ENCODE peak calls at places on chromosome 2, in nine cellular contexts. One of them, this sample, is unnamed.

GRCh38 chr2:165016772-165017411 is 61.6 kb upstream of the SLC38A11 start:
- DNase-seq in heart right ventricle: no peak
- DNase-seq in hepatocyte: peak; percentile 75
- DNase-seq in adrenal gland: peak; percentile 28
- DNase-seq in IMR-90: peak; percentile 65
- DNase-seq in A549: peak; percentile 28
- DNase-seq in naive thymus-derived CD4-positive, alpha-beta T cell: no peak
- DNase-seq in PC-9: peak; percentile 4
- DNase-seq in endodermal cell: peak; percentile 79
- DNase-seq in this sample: no peak

GRCh38 chr2:62145478-62146100 is 50.3 kb upstream of the B3GNT2 start:
- DNase-seq in IMR-90: no peak
- DNase-seq in A549: no peak
- DNase-seq in endodermal cell: no peak
- DNase-seq in naive thymus-derived CD4-positive, alpha-beta T cell: no peak
- DNase-seq in adrenal gland: no peak
- DNase-seq in hepatocyte: no peak
- DNase-seq in heart right ventricle: no peak
- DNase-seq in PC-9: no peak
- DNase-seq in this sample: no peak

GRCh38 chr2:174625031-174625430 is 27.4 kb upstream of the WIPF1 start:
- DNase-seq in naive thymus-derived CD4-positive, alpha-beta T cell: no peak
- DNase-seq in hepatocyte: no peak
- DNase-seq in A549: no peak
- DNase-seq in adrenal gland: no peak
- DNase-seq in endodermal cell: no peak
- DNase-seq in heart right ventricle: no peak
- DNase-seq in PC-9: no peak
- DNase-seq in IMR-90: no peak
- DNase-seq in this sample: no peak

GRCh38 chr2:67865871-67866386 is 196.9 kb downstream of the C1D start:
- DNase-seq in PC-9: no peak
- DNase-seq in hepatocyte: no peak
- DNase-seq in A549: no peak
- DNase-seq in adrenal gland: no peak
- DNase-seq in naive thymus-derived CD4-positive, alpha-beta T cell: no peak
- DNase-seq in endodermal cell: peak; percentile 61
- DNase-seq in heart right ventricle: no peak
- DNase-seq in IMR-90: no peak
- DNase-seq in this sample: no peak

GRCh38 chr2:133755515-133756311 is 187.4 kb upstream of the NCKAP5 start:
- DNase-seq in hepatocyte: peak; percentile 38
- DNase-seq in A549: no peak
- DNase-seq in endodermal cell: no peak
- DNase-seq in heart right ventricle: no peak
- DNase-seq in naive thymus-derived CD4-positive, alpha-beta T cell: no peak
- DNase-seq in IMR-90: peak; percentile 100
- DNase-seq in PC-9: no peak
- DNase-seq in adrenal gland: no peak
- DNase-seq in this sample: no peak

GRCh38 chr2:128442891-128443302 is 124.2 kb upstream of the HS6ST1 start:
- DNase-seq in A549: no peak
- DNase-seq in heart right ventricle: peak; percentile 42
- DNase-seq in endodermal cell: peak; percentile 75
- DNase-seq in hepatocyte: no peak
- DNase-seq in naive thymus-derived CD4-positive, alpha-beta T cell: no peak
- DNase-seq in PC-9: no peak
- DNase-seq in IMR-90: no peak
- DNase-seq in adrenal gland: no peak
- DNase-seq in this sample: no peak

GRCh38 chr2:46227022-46227421 is 70.2 kb upstream of the EPAS1 start:
- DNase-seq in heart right ventricle: no peak
- DNase-seq in PC-9: no peak
- DNase-seq in A549: no peak
- DNase-seq in adrenal gland: no peak
- DNase-seq in hepatocyte: no peak
- DNase-seq in IMR-90: no peak
- DNase-seq in naive thymus-derived CD4-positive, alpha-beta T cell: no peak
- DNase-seq in endodermal cell: no peak
- DNase-seq in this sample: no peak

GRCh38 chr2:134988994-134989605 is 58.1 kb downstream of the MAP3K19 start:
- DNase-seq in PC-9: no peak
- DNase-seq in A549: peak; percentile 18
- DNase-seq in adrenal gland: no peak
- DNase-seq in endodermal cell: no peak
- DNase-seq in heart right ventricle: no peak
- DNase-seq in naive thymus-derived CD4-positive, alpha-beta T cell: no peak
- DNase-seq in IMR-90: peak; percentile 50
- DNase-seq in hepatocyte: peak; percentile 39
- DNase-seq in this sample: no peak

GRCh38 chr2:239195318-239195871 is 205.4 kb downstream of the HDAC4 start:
- DNase-seq in A549: no peak
- DNase-seq in endodermal cell: peak; percentile 21
- DNase-seq in PC-9: no peak
- DNase-seq in heart right ventricle: no peak
- DNase-seq in IMR-90: no peak
- DNase-seq in naive thymus-derived CD4-positive, alpha-beta T cell: no peak
- DNase-seq in hepatocyte: no peak
- DNase-seq in adrenal gland: no peak
- DNase-seq in this sample: no peak

DNA sequence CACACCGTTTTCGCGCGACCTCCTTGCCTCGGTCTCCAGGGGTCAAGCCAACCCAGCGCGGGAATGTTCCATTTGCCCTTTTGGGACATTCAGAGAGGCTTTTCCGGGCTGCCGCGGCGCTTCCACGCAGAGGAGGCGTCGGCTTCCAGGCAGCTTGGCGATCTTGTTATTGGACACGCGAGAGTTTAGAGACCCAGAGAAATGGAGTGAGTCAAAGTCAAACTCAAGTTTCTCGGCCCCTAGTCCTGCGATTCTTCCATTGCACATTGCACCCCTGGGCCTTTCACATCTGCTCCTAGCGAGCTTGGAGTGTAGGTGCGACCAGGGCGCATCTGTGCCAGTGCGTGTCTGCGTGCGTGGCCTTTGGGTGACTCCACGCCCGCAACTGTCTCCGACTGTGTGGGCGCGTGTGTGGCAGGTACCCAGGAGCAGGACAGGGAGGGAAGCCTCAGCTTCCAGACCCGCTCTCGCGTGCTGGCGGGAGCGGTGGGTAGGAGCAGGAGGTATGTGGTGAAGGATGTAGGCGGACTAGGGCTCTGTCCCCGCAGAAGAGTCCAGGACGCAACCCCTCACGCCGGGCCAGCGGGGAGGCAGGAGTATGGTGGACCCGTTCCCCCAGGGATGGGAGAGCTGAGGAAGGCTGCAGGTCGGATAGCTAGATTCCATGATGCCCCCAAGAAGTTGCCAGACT is 13.5 kb downstream of the SIX3 start:
- DNase-seq in PC-9: no peak
- DNase-seq in A549: no peak
- DNase-seq in hepatocyte: no peak
- DNase-seq in IMR-90: no peak
- DNase-seq in adrenal gland: no peak
- DNase-seq in naive thymus-derived CD4-positive, alpha-beta T cell: no peak
- DNase-seq in endodermal cell: no peak
- DNase-seq in heart right ventricle: no peak
- DNase-seq in this sample: no peak
- H3K4me1 ChIP-seq in PC-9: peaks cover 10% of the 10 kb centered on the region
- H3K4me1 ChIP-seq in A549: peaks cover 25% of the 10 kb centered on the region
- H3K4me1 ChIP-seq in hepatocyte: peaks cover 21% of the 10 kb centered on the region
- H3K4me1 ChIP-seq in IMR-90: no peaks in the 10 kb centered on the region
- H3K4me1 ChIP-seq in adrenal gland: peaks cover 12% of the 10 kb centered on the region
- H3K4me1 ChIP-seq in naive thymus-derived CD4-positive, alpha-beta T cell: no peaks in the 10 kb centered on the region
- H3K4me1 ChIP-seq in endodermal cell: peaks cover 14% of the 10 kb centered on the region
- H3K4me1 ChIP-seq in heart right ventricle: peaks cover 29% of the 10 kb centered on the region
- H3K4me1 ChIP-seq in this sample: peaks cover 11% of the 10 kb centered on the region

DNA sequence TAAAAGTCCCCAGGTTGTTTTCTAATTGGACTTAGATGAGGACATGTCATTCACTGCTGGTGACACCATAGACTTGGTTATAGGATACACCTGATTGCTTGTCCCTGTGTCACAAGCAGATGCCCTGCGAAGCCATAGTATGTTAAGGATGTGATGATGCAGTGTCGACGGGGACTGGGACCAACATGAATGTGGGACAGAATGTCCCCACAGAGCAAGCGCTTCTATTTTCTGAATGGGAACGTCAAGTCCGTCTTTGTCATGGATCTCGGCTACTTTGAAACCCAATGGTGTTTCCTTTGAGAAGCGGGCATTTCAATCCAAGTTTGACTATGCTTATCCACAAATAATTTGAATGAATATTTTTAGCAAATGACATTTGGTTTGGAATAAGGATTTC is 2.1 kb downstream of the GCG start:
- DNase-seq in A549: no peak
- DNase-seq in adrenal gland: no peak
- DNase-seq in heart right ventricle: no peak
- DNase-seq in endodermal cell: peak; percentile 47
- DNase-seq in PC-9: no peak
- DNase-seq in naive thymus-derived CD4-positive, alpha-beta T cell: no peak
- DNase-seq in hepatocyte: no peak
- DNase-seq in IMR-90: no peak
- DNase-seq in this sample: no peak
- H3K4me3 ChIP-seq in A549: no peak overlapping the region
- H3K4me3 ChIP-seq in adrenal gland: no peak overlapping the region
- H3K4me3 ChIP-seq in heart right ventricle: no peak overlapping the region
- H3K4me3 ChIP-seq in endodermal cell: no peak overlapping the region
- H3K4me3 ChIP-seq in PC-9: no peak overlapping the region
- H3K4me3 ChIP-seq in naive thymus-derived CD4-positive, alpha-beta T cell: no peak overlapping the region
- H3K4me3 ChIP-seq in hepatocyte: no peak overlapping the region
- H3K4me3 ChIP-seq in IMR-90: no peak overlapping the region
- H3K4me3 ChIP-seq in this sample: no peak overlapping the region

GRCh38 chr2:20433249-20433648 is 13.6 kb upstream of the RHOB start:
- DNase-seq in IMR-90: no peak
- DNase-seq in A549: no peak
- DNase-seq in hepatocyte: no peak
- DNase-seq in endodermal cell: peak; percentile 26
- DNase-seq in adrenal gland: no peak
- DNase-seq in heart right ventricle: no peak
- DNase-seq in PC-9: no peak
- DNase-seq in naive thymus-derived CD4-positive, alpha-beta T cell: no peak
- DNase-seq in this sample: no peak
- H3K4me1 ChIP-seq in IMR-90: peaks cover 2% of the 10 kb centered on the region
- H3K4me1 ChIP-seq in A549: peaks cover 12% of the 10 kb centered on the region
- H3K4me1 ChIP-seq in hepatocyte: no peaks in the 10 kb centered on the region
- H3K4me1 ChIP-seq in endodermal cell: no peaks in the 10 kb centered on the region
- H3K4me1 ChIP-seq in adrenal gland: peaks cover 2% of the 10 kb centered on the region
- H3K4me1 ChIP-seq in heart right ventricle: peaks cover 39% of the 10 kb centered on the region
- H3K4me1 ChIP-seq in PC-9: peaks cover 7% of the 10 kb centered on the region
- H3K4me1 ChIP-seq in naive thymus-derived CD4-positive, alpha-beta T cell: no peaks in the 10 kb centered on the region
- H3K4me1 ChIP-seq in this sample: no peaks in the 10 kb centered on the region

DNA sequence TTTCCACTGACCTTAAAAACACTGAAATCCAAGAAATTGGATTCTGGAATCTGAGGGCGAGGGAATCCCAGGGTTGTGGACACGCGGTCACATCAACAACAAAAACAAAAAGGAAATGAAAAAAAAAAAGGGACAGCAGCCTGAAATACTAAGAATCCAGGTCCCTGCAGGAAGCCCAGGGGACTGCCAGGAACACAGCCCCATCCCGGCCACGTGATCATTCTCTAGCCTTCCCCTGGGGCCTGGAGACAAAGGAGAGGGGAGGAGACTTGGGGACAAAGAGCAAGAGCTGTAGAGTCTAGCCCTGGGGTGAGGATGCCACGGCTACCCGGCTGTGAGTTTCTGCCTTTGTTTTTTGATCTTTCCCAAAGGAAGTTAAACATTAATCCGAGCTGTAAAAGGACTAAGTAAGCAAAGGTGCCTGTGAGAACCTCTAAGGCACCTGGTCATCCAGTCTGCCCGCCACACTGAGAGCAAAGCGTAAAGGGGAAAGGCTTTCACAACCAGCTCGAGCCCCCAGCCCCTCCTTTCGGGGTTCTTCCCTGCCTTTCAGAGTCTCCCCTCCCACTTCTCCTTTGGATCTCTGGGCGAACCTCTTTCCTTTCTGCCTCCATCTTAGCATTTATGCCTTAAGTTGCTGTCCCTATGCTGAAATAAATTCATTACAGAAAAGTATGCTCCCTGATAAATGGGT is 57.9 kb upstream of the MSH2 start:
- DNase-seq in adrenal gland: peak; percentile 93
- DNase-seq in naive thymus-derived CD4-positive, alpha-beta T cell: no peak
- DNase-seq in endodermal cell: peak; percentile 99
- DNase-seq in hepatocyte: peak; percentile 96
- DNase-seq in PC-9: peak; percentile 93
- DNase-seq in IMR-90: peak; percentile 44
- DNase-seq in A549: peak; percentile 99
- DNase-seq in heart right ventricle: peak; percentile 63
- DNase-seq in this sample: peak; percentile 96
- H3K4me3 ChIP-seq in adrenal gland: no peak overlapping the region
- H3K4me3 ChIP-seq in naive thymus-derived CD4-positive, alpha-beta T cell: no peak overlapping the region
- H3K4me3 ChIP-seq in endodermal cell: peak overlapping the region; percentile 91
- H3K4me3 ChIP-seq in hepatocyte: peak overlapping the region; percentile 24
- H3K4me3 ChIP-seq in PC-9: peak overlapping the region; percentile 57
- H3K4me3 ChIP-seq in IMR-90: no peak overlapping the region
- H3K4me3 ChIP-seq in A549: peak overlapping the region; percentile 44
- H3K4me3 ChIP-seq in heart right ventricle: peak overlapping the region; percentile 44
- H3K4me3 ChIP-seq in this sample: peak overlapping the region; percentile 28

GRCh38 chr2:150618215-150618905 is 130.9 kb upstream of the RND3 start:
- DNase-seq in heart right ventricle: no peak
- DNase-seq in A549: no peak
- DNase-seq in PC-9: no peak
- DNase-seq in IMR-90: peak; percentile 22
- DNase-seq in naive thymus-derived CD4-positive, alpha-beta T cell: no peak
- DNase-seq in adrenal gland: no peak
- DNase-seq in hepatocyte: no peak
- DNase-seq in endodermal cell: no peak
- DNase-seq in this sample: no peak
- H3K4me1 ChIP-seq in heart right ventricle: peaks cover 26% of the 10 kb centered on the region
- H3K4me1 ChIP-seq in A549: peaks cover 36% of the 10 kb centered on the region
- H3K4me1 ChIP-seq in PC-9: peaks cover 17% of the 10 kb centered on the region
- H3K4me1 ChIP-seq in IMR-90: peaks cover 10% of the 10 kb centered on the region
- H3K4me1 ChIP-seq in naive thymus-derived CD4-positive, alpha-beta T cell: no peaks in the 10 kb centered on the region
- H3K4me1 ChIP-seq in adrenal gland: peaks cover 38% of the 10 kb centered on the region
- H3K4me1 ChIP-seq in hepatocyte: peaks cover 23% of the 10 kb centered on the region
- H3K4me1 ChIP-seq in endodermal cell: no peaks in the 10 kb centered on the region
- H3K4me1 ChIP-seq in this sample: no peaks in the 10 kb centered on the region

GRCh38 chr2:196718796-196719564 is 79.5 kb downstream of the CCDC150 start:
- DNase-seq in PC-9: no peak
- DNase-seq in naive thymus-derived CD4-positive, alpha-beta T cell: no peak
- DNase-seq in adrenal gland: peak; percentile 20
- DNase-seq in IMR-90: peak; percentile 75
- DNase-seq in hepatocyte: peak; percentile 75
- DNase-seq in A549: peak; percentile 37
- DNase-seq in endodermal cell: peak; percentile 71
- DNase-seq in heart right ventricle: no peak
- DNase-seq in this sample: no peak
- H3K4me3 ChIP-seq in PC-9: no peak overlapping the region
- H3K4me3 ChIP-seq in naive thymus-derived CD4-positive, alpha-beta T cell: no peak overlapping the region
- H3K4me3 ChIP-seq in adrenal gland: no peak overlapping the region
- H3K4me3 ChIP-seq in IMR-90: no peak overlapping the region
- H3K4me3 ChIP-seq in hepatocyte: no peak overlapping the region
- H3K4me3 ChIP-seq in A549: no peak overlapping the region
- H3K4me3 ChIP-seq in endodermal cell: no peak overlapping the region
- H3K4me3 ChIP-seq in heart right ventricle: no peak overlapping the region
- H3K4me3 ChIP-seq in this sample: no peak overlapping the region